ENCODE peak calls at places on chromosomes 12 and 14, in eight cellular contexts. E, C, A, K, B, U, M and G are unnamed samples.

GRCh38 chr14:36585100-36585499 is 2.7 kb upstream of the NKX2-8 start:
- DNase-seq in K (no peak), A (no peak), M (no peak), U (no peak), E (no peak), C (no peak), B (no peak), G (no peak)

GRCh38 chr12:4910502-4911315 is 1.0 kb downstream of the KCNA1 start:
- DNase-seq in A (peak; percentile 41), K (no peak), E (no peak), M (no peak), B (no peak), C (no peak), U (no peak), G (no peak)

GRCh38 chr14:74141703-74142102 is 56.9 kb downstream of the LIN52 start:
- DNase-seq in M (no peak), C (no peak), E (no peak), U (no peak), K (no peak), B (no peak), A (no peak), G (no peak)

GRCh38 chr12:125110641-125111360 is 45.6 kb downstream of the AACS start:
- DNase-seq in U (peak; percentile 67), A (no peak), M (no peak), E (no peak), B (no peak), C (no peak), K (peak; percentile 4), G (no peak)

GRCh38 chr14:29757711-29758233 is 169.9 kb downstream of the PRKD1 start:
- DNase-seq in E (no peak), C (no peak), B (no peak), K (no peak), M (no peak), U (no peak), A (no peak), G (no peak)

GRCh38 chr12:127165567-127166392 is 1101.2 kb upstream of the TMEM132C start:
- DNase-seq in M (peak; percentile 90), C (peak; percentile 84), B (peak; percentile 84), E (peak; percentile 76), K (peak; percentile 93), A (peak; percentile 92), U (peak; percentile 86), G (peak; percentile 72)

GRCh38 chr14:73591690-73592448 is at the start of gene ACOT4:
- DNase-seq in C (peak; percentile 22), K (peak; percentile 83), B (peak; percentile 55), U (peak; percentile 19), M (no peak), A (peak; percentile 59), E (no peak), G (no peak)

GRCh38 chr12:76898472-76898871 is 19.7 kb upstream of the CSRP2 start:
- DNase-seq in A (no peak), C (no peak), K (no peak), E (no peak), M (no peak), U (no peak), B (no peak), G (no peak)

GRCh38 chr12:84929486-84929885 is 16.9 kb upstream of the SLC6A15 start:
- DNase-seq in U (no peak), K (no peak), E (no peak), A (no peak), M (no peak), C (no peak), B (no peak), G (no peak)

GRCh38 chr14:57352771-57353170 is 37.6 kb upstream of the NAA30 start:
- DNase-seq in E (no peak), C (no peak), B (no peak), A (no peak), U (no peak), K (no peak), M (no peak), G (no peak)

GRCh38 chr12:17370621-17371020 is 719.4 kb downstream of the RERGL start:
- DNase-seq in C (no peak), E (no peak), B (no peak), K (no peak), M (no peak), A (no peak), U (no peak), G (no peak)

GRCh38 chr14:91158091-91158790 is 44.4 kb downstream of the DGLUCY start:
- DNase-seq in U (no peak), B (peak; percentile 81), C (peak; percentile 59), A (no peak), M (no peak), E (no peak), K (no peak), G (no peak)

GRCh38 chr14:73713206-73713803 is 879 bp downstream of the PNMA1 start:
- DNase-seq in A (no peak), C (no peak), K (no peak), E (no peak), U (peak; percentile 42), M (no peak), B (no peak), G (no peak)

GRCh38 chr14:35909675-35910074 is 83.5 kb downstream of the BRMS1L start:
- DNase-seq in K (no peak), A (no peak), B (no peak), M (no peak), E (no peak), C (no peak), U (no peak), G (no peak)

GRCh38 chr12:13011098-13011497 is 11.0 kb upstream of the HEBP1 start:
- DNase-seq in K (no peak), M (no peak), C (no peak), E (no peak), U (no peak), A (no peak), B (no peak), G (no peak)

GRCh38 chr12:14741153-14741552 is 44.8 kb upstream of the GUCY2C start:
- DNase-seq in C (no peak), E (no peak), U (no peak), K (no peak), M (no peak), A (no peak), B (no peak), G (no peak)

GRCh38 chr14:94447206-94447605 is 5.4 kb downstream of the SERPINA11 start:
- DNase-seq in E (no peak), C (no peak), A (no peak), U (no peak), M (no peak), B (no peak), K (no peak), G (no peak)

GRCh38 chr12:15721716-15722115 is 67.5 kb downstream of the EPS8 start:
- DNase-seq in E (no peak), C (no peak), K (no peak), M (no peak), U (peak; percentile 56), B (no peak), A (no peak), G (no peak)

GRCh38 chr12:66312189-66312588 is 9.9 kb downstream of the HELB start:
- DNase-seq in E (no peak), U (no peak), C (no peak), A (no peak), M (no peak), K (no peak), B (no peak), G (no peak)

GRCh38 chr14:56150018-56150417 is 31.8 kb downstream of the PELI2 start:
- DNase-seq in K (no peak), E (no peak), U (no peak), B (no peak), C (no peak), M (no peak), A (no peak), G (no peak)

GRCh38 chr12:39467432-39467870 is 24.5 kb upstream of the KIF21A start:
- DNase-seq in M (no peak), U (peak; percentile 31), C (no peak), B (no peak), A (no peak), K (no peak), E (no peak), G (no peak)

GRCh38 chr12:117294206-117294605 is 67.2 kb downstream of the NOS1 start:
- DNase-seq in U (no peak), A (peak; percentile 54), C (no peak), K (no peak), B (no peak), E (no peak), M (peak; percentile 15), G (no peak)

DNA sequence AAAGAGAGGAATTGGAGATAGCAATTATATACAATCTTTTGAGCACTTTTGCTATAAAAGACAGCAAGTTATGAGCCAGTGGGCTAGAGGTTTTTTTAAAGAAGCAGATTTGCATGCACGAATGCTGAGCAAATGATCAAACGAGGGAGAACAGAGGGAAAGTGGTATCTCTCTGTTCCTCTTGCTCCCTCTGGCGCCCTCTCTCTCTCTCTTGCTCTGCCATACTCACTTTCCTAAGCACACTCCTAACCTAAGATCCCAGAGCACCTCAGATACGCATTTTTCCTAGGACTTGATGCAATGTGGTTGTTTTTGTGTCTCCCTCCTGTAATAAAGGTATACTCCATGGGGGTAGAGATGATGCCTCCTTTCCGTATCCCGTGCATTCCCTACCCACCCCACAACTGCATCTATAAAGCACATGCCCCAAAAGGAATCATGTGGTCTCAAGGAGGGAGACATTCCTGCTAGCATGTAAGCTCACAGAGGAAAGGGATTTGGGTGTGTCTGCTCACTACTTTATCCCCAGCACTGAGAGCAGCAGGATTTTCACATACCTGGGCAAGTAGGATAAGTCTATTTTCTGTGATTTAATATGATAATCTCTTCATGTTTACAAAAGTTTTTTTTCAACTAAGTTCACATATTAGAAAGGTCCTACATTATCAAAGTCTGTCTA is 270.2 kb downstream of the SSPN start:
- DNase-seq in E (no peak), U (no peak), B (no peak), K (no peak), A (peak; percentile 47), M (peak; percentile 9), C (no peak), G (no peak)
- TF ChIP-seq CTCF in E (no peak), U (peak; percentile 31), B (no peak), K (no peak), A (peak; percentile 57), M (peak; percentile 37), C (peak; percentile 35), G (peak; percentile 19)

DNA sequence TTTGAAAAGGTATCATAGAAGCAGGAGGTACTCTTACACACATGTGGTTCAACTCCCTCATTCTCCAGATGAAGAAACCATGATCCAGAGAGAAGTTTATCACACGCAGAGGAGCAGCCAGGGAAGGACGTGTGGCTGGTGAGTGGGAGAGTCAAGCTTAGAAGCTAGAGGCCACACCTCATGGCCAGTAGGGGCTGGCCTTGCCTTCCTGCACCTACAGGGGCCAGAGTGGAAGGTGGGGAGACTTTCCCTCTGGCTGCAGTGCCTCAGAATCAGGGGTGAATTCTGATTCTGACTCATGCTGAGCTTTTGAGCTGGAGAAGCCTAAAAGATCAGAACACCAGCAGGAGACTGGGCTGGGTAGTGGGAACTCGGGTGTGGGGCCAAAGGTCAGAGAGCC is 1067.9 kb downstream of the BCL11B start:
- DNase-seq in K (no peak), E (no peak), B (no peak), U (no peak), A (no peak), C (no peak), M (no peak), G (no peak)
- TF ChIP-seq CTCF in K (no peak), E (no peak), B (no peak), U (no peak), A (no peak), C (no peak), M (no peak), G (no peak)

GRCh38 chr12:122834229-122834920 is 882 bp upstream of the HIP1R start:
- DNase-seq in U (peak; percentile 56), K (no peak), C (no peak), A (peak; percentile 90), B (peak; percentile 64), M (peak; percentile 43), E (no peak), G (peak; percentile 51)
- TF ChIP-seq CTCF in U (no peak), K (no peak), C (peak; percentile 35), A (peak; percentile 38), B (no peak), M (peak; percentile 5), E (no peak), G (peak; percentile 35)

GRCh38 chr12:109069307-109070231 is 17.2 kb downstream of the USP30 start:
- DNase-seq in A (peak; percentile 83), U (no peak), C (no peak), B (no peak), K (no peak), M (no peak), E (no peak), G (no peak)
- TF ChIP-seq CTCF in A (peak; percentile 29), U (no peak), C (no peak), B (no peak), K (no peak), M (no peak), E (no peak), G (no peak)